ENCODE peak calls at places on chromosomes 6 and 20, in five cellular contexts. I is GM04504, C is Right ventricle myocardium superior, B is left colon, E is AG08396. Y is an unnamed sample.

GRCh38 chr6:136599324-136600011 is 49.2 kb upstream of the MAP7 start:
- DNase-seq in I (peak), C (no peak), B (no peak), E (no peak), Y (no peak)

GRCh38 chr6:18990313-18990978 is 603.3 kb downstream of the RNF144B start:
- DNase-seq in I (peak), C (peak), B (peak), E (peak), Y (peak)

GRCh38 chr20:19757973-19758887 is at the start of gene RIN2:
- DNase-seq in I (peak), C (peak), B (peak), E (peak), Y (peak)

GRCh38 chr20:50218987-50219435 is 28.4 kb downstream of the CEBPB start:
- DNase-seq in I (no peak), C (no peak), B (no peak), E (no peak), Y (no peak)

GRCh38 chr6:73699656-73700055 is 3.7 kb downstream of the CD109 start:
- DNase-seq in I (no peak), C (no peak), B (no peak), E (no peak), Y (no peak)

GRCh38 chr6:145866449-145867401 is 52.1 kb upstream of the FBXO30 start:
- DNase-seq in I (no peak), C (no peak), B (no peak), E (no peak), Y (no peak)

GRCh38 chr6:133248241-133249001 is 7.3 kb downstream of the EYA4 start:
- DNase-seq in I (no peak), C (no peak), B (no peak), E (no peak), Y (no peak)

GRCh38 chr6:132190815-132191175 is 210.5 kb downstream of the MOXD1 start:
- DNase-seq in I (peak), C (no peak), B (no peak), E (peak), Y (no peak)

GRCh38 chr6:163872335-163872734 is 457.8 kb downstream of the QKI start:
- DNase-seq in I (no peak), C (no peak), B (no peak), E (peak), Y (no peak)

GRCh38 chr6:3088446-3088845 is 20.2 kb downstream of the RIPK1 start:
- DNase-seq in I (no peak), C (no peak), B (no peak), E (no peak), Y (no peak)

GRCh38 chr20:11457476-11457875 is 460.2 kb upstream of the BTBD3 start:
- DNase-seq in I (no peak), C (no peak), B (no peak), E (no peak), Y (no peak)

GRCh38 chr6:101391772-101392560 is 1.5 kb upstream of the GRIK2 start:
- DNase-seq in I (peak), C (no peak), B (no peak), E (no peak), Y (no peak)

GRCh38 chr6:20341564-20341963 is 60.1 kb upstream of the E2F3 start:
- DNase-seq in I (no peak), C (no peak), B (no peak), E (no peak), Y (no peak)

GRCh38 chr6:158361961-158362634 is 49.8 kb downstream of the TULP4 start:
- DNase-seq in I (peak), C (no peak), B (no peak), E (peak), Y (no peak)

GRCh38 chr20:46305331-46305972 is 2.8 kb downstream of the CDH22 start:
- DNase-seq in I (no peak), C (no peak), B (no peak), E (no peak), Y (no peak)

GRCh38 chr20:35489717-35490116 is 34.3 kb downstream of the CEP250 start:
- DNase-seq in I (no peak), C (no peak), B (no peak), E (no peak), Y (no peak)

GRCh38 chr6:69973138-69973537 is 106.8 kb downstream of the COL19A1 start:
- DNase-seq in I (no peak), C (no peak), B (no peak), E (no peak), Y (no peak)

GRCh38 chr6:27650620-27651370 is 177.9 kb upstream of the ZNF184 start:
- DNase-seq in I (no peak), C (no peak), B (peak), E (peak), Y (no peak)

GRCh38 chr6:164345340-164345739 is 930.8 kb downstream of the QKI start:
- DNase-seq in I (no peak), C (no peak), B (no peak), E (no peak), Y (no peak)

GRCh38 chr20:36268501-36269342 is 32.4 kb downstream of the AAR2 start:
- DNase-seq in I (no peak), C (no peak), B (no peak), E (no peak), Y (no peak)

GRCh38 chr6:6560909-6561308 is 27.6 kb upstream of the LY86 start:
- DNase-seq in I (no peak), C (no peak), B (no peak), E (no peak), Y (no peak)